ENCODE peak calls at places on chromosomes 13 and 19, in ten cellular contexts. One of them, this sample, is unnamed.

GRCh38 chr13:44903596-44903995 is 85.7 kb downstream of the NUFIP1 start:
- DNase-seq in stomach: peak; percentile 58
- DNase-seq in AG10803: peak; percentile 98
- DNase-seq in progenitor cell of endocrine pancreas: no peak
- DNase-seq in right lobe of liver: no peak
- DNase-seq in ovary: peak; percentile 79
- DNase-seq in thoracic aorta: peak; percentile 22
- DNase-seq in GM23338: no peak
- DNase-seq in foreskin keratinocyte: no peak
- DNase-seq in cardiac muscle cell: peak; percentile 95
- DNase-seq in this sample: no peak

GRCh38 chr19:46616631-46617322 is 8.1 kb downstream of the PTGIR start:
- DNase-seq in stomach: peak; percentile 88
- DNase-seq in AG10803: peak; percentile 73
- DNase-seq in progenitor cell of endocrine pancreas: no peak
- DNase-seq in right lobe of liver: peak; percentile 77
- DNase-seq in ovary: no peak
- DNase-seq in thoracic aorta: no peak
- DNase-seq in GM23338: peak; percentile 89
- DNase-seq in foreskin keratinocyte: no peak
- DNase-seq in cardiac muscle cell: peak; percentile 82
- DNase-seq in this sample: peak; percentile 73

GRCh38 chr13:112903071-112903577 is 65.9 kb upstream of the MCF2L start:
- DNase-seq in stomach: no peak
- DNase-seq in AG10803: no peak
- DNase-seq in progenitor cell of endocrine pancreas: no peak
- DNase-seq in right lobe of liver: no peak
- DNase-seq in ovary: no peak
- DNase-seq in thoracic aorta: no peak
- DNase-seq in GM23338: no peak
- DNase-seq in foreskin keratinocyte: no peak
- DNase-seq in cardiac muscle cell: no peak
- DNase-seq in this sample: no peak

GRCh38 chr13:54614729-54615128 is 1586.1 kb downstream of the OLFM4 start:
- DNase-seq in stomach: no peak
- DNase-seq in AG10803: no peak
- DNase-seq in progenitor cell of endocrine pancreas: no peak
- DNase-seq in right lobe of liver: no peak
- DNase-seq in ovary: no peak
- DNase-seq in thoracic aorta: no peak
- DNase-seq in GM23338: no peak
- DNase-seq in foreskin keratinocyte: no peak
- DNase-seq in cardiac muscle cell: no peak
- DNase-seq in this sample: peak; percentile 11

GRCh38 chr19:5141278-5141925 is 172.5 kb downstream of the KDM4B start:
- DNase-seq in stomach: no peak
- DNase-seq in AG10803: no peak
- DNase-seq in progenitor cell of endocrine pancreas: no peak
- DNase-seq in right lobe of liver: peak; percentile 17
- DNase-seq in ovary: no peak
- DNase-seq in thoracic aorta: no peak
- DNase-seq in GM23338: no peak
- DNase-seq in foreskin keratinocyte: no peak
- DNase-seq in cardiac muscle cell: peak; percentile 50
- DNase-seq in this sample: no peak

GRCh38 chr19:17001603-17002183 is 24.9 kb downstream of the CPAMD8 start:
- DNase-seq in stomach: no peak
- DNase-seq in AG10803: no peak
- DNase-seq in progenitor cell of endocrine pancreas: no peak
- DNase-seq in right lobe of liver: no peak
- DNase-seq in ovary: no peak
- DNase-seq in thoracic aorta: no peak
- DNase-seq in GM23338: peak; percentile 66
- DNase-seq in foreskin keratinocyte: no peak
- DNase-seq in cardiac muscle cell: no peak
- DNase-seq in this sample: no peak

GRCh38 chr13:102903659-102904407 is 58.0 kb downstream of the ERCC5 start:
- DNase-seq in stomach: no peak
- DNase-seq in AG10803: peak; percentile 12
- DNase-seq in progenitor cell of endocrine pancreas: no peak
- DNase-seq in right lobe of liver: no peak
- DNase-seq in ovary: no peak
- DNase-seq in thoracic aorta: no peak
- DNase-seq in GM23338: peak; percentile 56
- DNase-seq in foreskin keratinocyte: no peak
- DNase-seq in cardiac muscle cell: peak; percentile 32
- DNase-seq in this sample: no peak

GRCh38 chr13:70203661-70204229 is 95.5 kb upstream of the KLHL1 start:
- DNase-seq in stomach: no peak
- DNase-seq in AG10803: no peak
- DNase-seq in progenitor cell of endocrine pancreas: no peak
- DNase-seq in right lobe of liver: no peak
- DNase-seq in ovary: no peak
- DNase-seq in thoracic aorta: no peak
- DNase-seq in GM23338: peak; percentile 45
- DNase-seq in foreskin keratinocyte: no peak
- DNase-seq in cardiac muscle cell: no peak
- DNase-seq in this sample: peak; percentile 4

GRCh38 chr13:109500146-109500773 is 286.1 kb downstream of the IRS2 start:
- DNase-seq in stomach: no peak
- DNase-seq in AG10803: no peak
- DNase-seq in progenitor cell of endocrine pancreas: no peak
- DNase-seq in right lobe of liver: no peak
- DNase-seq in ovary: peak; percentile 30
- DNase-seq in thoracic aorta: no peak
- DNase-seq in GM23338: peak; percentile 41
- DNase-seq in foreskin keratinocyte: no peak
- DNase-seq in cardiac muscle cell: peak; percentile 31
- DNase-seq in this sample: peak; percentile 38

GRCh38 chr13:101454767-101455166 is 2.3 kb downstream of the ITGBL1 start:
- DNase-seq in stomach: no peak
- DNase-seq in AG10803: peak; percentile 39
- DNase-seq in progenitor cell of endocrine pancreas: no peak
- DNase-seq in right lobe of liver: no peak
- DNase-seq in ovary: no peak
- DNase-seq in thoracic aorta: no peak
- DNase-seq in GM23338: no peak
- DNase-seq in foreskin keratinocyte: peak; percentile 54
- DNase-seq in cardiac muscle cell: peak; percentile 3
- DNase-seq in this sample: no peak

GRCh38 chr13:114146629-114147028 is 14.2 kb upstream of the RASA3 start:
- DNase-seq in stomach: no peak
- DNase-seq in AG10803: no peak
- DNase-seq in progenitor cell of endocrine pancreas: no peak
- DNase-seq in right lobe of liver: no peak
- DNase-seq in ovary: no peak
- DNase-seq in thoracic aorta: no peak
- DNase-seq in GM23338: peak; percentile 62
- DNase-seq in foreskin keratinocyte: no peak
- DNase-seq in cardiac muscle cell: no peak
- DNase-seq in this sample: no peak
- TF ChIP-seq CTCF in stomach: no peak
- TF ChIP-seq CTCF in AG10803: peak; percentile 19
- TF ChIP-seq CTCF in progenitor cell of endocrine pancreas: peak; percentile 38
- TF ChIP-seq CTCF in right lobe of liver: no peak
- TF ChIP-seq CTCF in ovary: no peak
- TF ChIP-seq CTCF in thoracic aorta: no peak
- TF ChIP-seq CTCF in GM23338: peak; percentile 52
- TF ChIP-seq CTCF in foreskin keratinocyte: no peak
- TF ChIP-seq CTCF in cardiac muscle cell: peak; percentile 36
- TF ChIP-seq CTCF in this sample: peak; percentile 24

DNA sequence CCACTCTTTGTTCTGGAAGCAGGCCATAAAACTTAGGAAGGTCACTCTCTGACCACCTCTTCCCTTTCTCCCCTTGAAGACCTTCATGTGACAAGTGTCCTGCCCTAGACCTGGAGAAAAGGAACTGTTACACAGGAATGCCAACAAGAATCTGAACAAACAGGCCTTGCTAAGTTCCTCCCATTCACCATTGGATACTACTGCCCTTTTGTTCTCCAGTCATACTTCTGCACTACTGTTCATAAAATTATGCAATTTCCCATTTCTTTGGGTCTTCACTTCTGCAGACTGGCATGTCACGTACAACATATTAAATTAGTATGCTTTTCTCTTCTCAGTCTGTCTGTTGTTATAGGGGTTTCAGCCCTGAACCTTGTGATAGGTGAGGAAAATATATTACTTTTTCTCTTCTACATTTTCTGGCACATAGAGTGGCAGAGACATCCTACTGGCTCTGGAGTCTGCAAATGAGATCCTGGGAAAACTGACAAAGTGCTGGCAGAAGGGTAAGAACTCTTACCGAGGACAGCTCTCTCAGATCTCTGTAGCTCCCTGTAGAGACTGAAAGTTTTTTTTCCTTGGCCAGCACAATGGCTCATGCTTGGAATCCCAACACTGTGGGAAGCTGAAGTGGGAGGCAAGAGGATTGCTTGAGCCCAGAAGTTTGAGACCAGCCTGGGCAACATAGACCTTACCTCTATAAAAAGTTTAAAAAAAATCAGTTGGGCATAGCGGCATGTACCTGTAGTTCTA is 87.6 kb upstream of the SPRY2 start:
- DNase-seq in stomach: no peak
- DNase-seq in AG10803: no peak
- DNase-seq in progenitor cell of endocrine pancreas: no peak
- DNase-seq in right lobe of liver: no peak
- DNase-seq in ovary: no peak
- DNase-seq in thoracic aorta: no peak
- DNase-seq in GM23338: no peak
- DNase-seq in foreskin keratinocyte: no peak
- DNase-seq in cardiac muscle cell: no peak
- DNase-seq in this sample: no peak
- TF ChIP-seq CTCF in stomach: no peak
- TF ChIP-seq CTCF in AG10803: no peak
- TF ChIP-seq CTCF in progenitor cell of endocrine pancreas: no peak
- TF ChIP-seq CTCF in right lobe of liver: no peak
- TF ChIP-seq CTCF in ovary: no peak
- TF ChIP-seq CTCF in thoracic aorta: no peak
- TF ChIP-seq CTCF in GM23338: no peak
- TF ChIP-seq CTCF in foreskin keratinocyte: no peak
- TF ChIP-seq CTCF in cardiac muscle cell: no peak
- TF ChIP-seq CTCF in this sample: no peak

GRCh38 chr19:14553939-14554243 is 18.0 kb downstream of the NDUFB7 start:
- DNase-seq in stomach: no peak
- DNase-seq in AG10803: no peak
- DNase-seq in progenitor cell of endocrine pancreas: no peak
- DNase-seq in right lobe of liver: no peak
- DNase-seq in ovary: no peak
- DNase-seq in thoracic aorta: no peak
- DNase-seq in GM23338: no peak
- DNase-seq in foreskin keratinocyte: no peak
- DNase-seq in cardiac muscle cell: no peak
- DNase-seq in this sample: no peak

GRCh38 chr19:14556662-14557188 is 15.1 kb downstream of the NDUFB7 start:
- DNase-seq in stomach: peak; percentile 78
- DNase-seq in AG10803: peak; percentile 79
- DNase-seq in progenitor cell of endocrine pancreas: peak; percentile 61
- DNase-seq in right lobe of liver: peak; percentile 85
- DNase-seq in ovary: peak; percentile 41
- DNase-seq in thoracic aorta: no peak
- DNase-seq in GM23338: peak; percentile 93
- DNase-seq in foreskin keratinocyte: no peak
- DNase-seq in cardiac muscle cell: peak; percentile 87
- DNase-seq in this sample: peak; percentile 82

GRCh38 chr19:14553042-14553938 is 18.6 kb downstream of the NDUFB7 start:
- DNase-seq in stomach: no peak
- DNase-seq in AG10803: no peak
- DNase-seq in progenitor cell of endocrine pancreas: no peak
- DNase-seq in right lobe of liver: no peak
- DNase-seq in ovary: no peak
- DNase-seq in thoracic aorta: no peak
- DNase-seq in GM23338: no peak
- DNase-seq in foreskin keratinocyte: no peak
- DNase-seq in cardiac muscle cell: no peak
- DNase-seq in this sample: no peak

GRCh38 chr19:14555918-14556661 is 15.8 kb downstream of the NDUFB7 start:
- DNase-seq in stomach: no peak
- DNase-seq in AG10803: no peak
- DNase-seq in progenitor cell of endocrine pancreas: no peak
- DNase-seq in right lobe of liver: no peak
- DNase-seq in ovary: no peak
- DNase-seq in thoracic aorta: no peak
- DNase-seq in GM23338: no peak
- DNase-seq in foreskin keratinocyte: no peak
- DNase-seq in cardiac muscle cell: peak; percentile 12
- DNase-seq in this sample: no peak

DNA sequence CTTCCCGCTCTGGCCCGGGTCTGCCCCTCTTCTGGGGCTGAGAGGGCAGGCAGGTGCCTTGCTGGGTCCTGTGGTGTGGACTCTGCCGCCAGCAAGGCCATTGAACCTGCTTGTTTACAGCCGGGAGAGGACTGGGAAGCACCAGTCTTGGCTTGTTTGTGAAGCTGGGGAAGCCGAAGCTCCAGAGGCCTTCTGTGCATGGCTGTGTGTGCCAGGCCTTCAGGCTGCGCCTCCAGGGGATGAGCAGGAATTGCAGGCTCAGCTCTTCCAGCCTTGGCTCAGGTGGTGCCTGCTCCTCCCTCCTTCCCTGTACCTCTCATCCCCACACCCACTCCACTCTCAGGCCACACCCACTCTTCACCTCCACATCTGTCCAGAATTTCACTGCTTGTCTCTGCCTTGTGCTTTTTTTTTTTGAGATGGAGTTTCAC is 17.5 kb downstream of the NDUFB7 start:
- DNase-seq in stomach: no peak
- DNase-seq in AG10803: no peak
- DNase-seq in progenitor cell of endocrine pancreas: no peak
- DNase-seq in right lobe of liver: peak; percentile 73
- DNase-seq in ovary: no peak
- DNase-seq in thoracic aorta: no peak
- DNase-seq in GM23338: peak; percentile 55
- DNase-seq in foreskin keratinocyte: peak; percentile 69
- DNase-seq in cardiac muscle cell: no peak
- DNase-seq in this sample: no peak
- TF ChIP-seq CTCF in stomach: no peak
- TF ChIP-seq CTCF in AG10803: no peak
- TF ChIP-seq CTCF in progenitor cell of endocrine pancreas: no peak
- TF ChIP-seq CTCF in right lobe of liver: peak; percentile 29
- TF ChIP-seq CTCF in ovary: no peak
- TF ChIP-seq CTCF in thoracic aorta: no peak
- TF ChIP-seq CTCF in GM23338: no peak
- TF ChIP-seq CTCF in foreskin keratinocyte: peak; percentile 52
- TF ChIP-seq CTCF in cardiac muscle cell: no peak
- TF ChIP-seq CTCF in this sample: no peak

DNA sequence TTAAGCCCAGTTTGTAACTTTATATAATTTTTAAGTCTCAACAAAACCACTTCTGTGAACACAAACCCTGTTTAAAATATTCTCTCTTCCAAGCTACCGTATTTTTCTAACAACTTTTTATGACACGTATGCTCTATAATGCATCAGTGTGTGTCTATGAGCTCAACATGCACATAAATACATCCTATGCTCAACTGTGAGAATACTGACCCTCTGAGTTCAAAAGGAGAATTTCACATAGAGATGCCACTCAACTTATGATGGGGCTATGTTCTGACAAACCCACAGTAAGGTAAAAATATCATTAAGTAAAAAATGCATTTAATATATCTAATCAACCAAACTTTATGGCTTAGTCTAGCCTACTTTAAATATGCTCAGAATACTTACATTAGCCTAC is 1139.7 kb upstream of the SPRY2 start:
- DNase-seq in stomach: no peak
- DNase-seq in AG10803: no peak
- DNase-seq in progenitor cell of endocrine pancreas: no peak
- DNase-seq in right lobe of liver: no peak
- DNase-seq in ovary: no peak
- DNase-seq in thoracic aorta: no peak
- DNase-seq in GM23338: no peak
- DNase-seq in foreskin keratinocyte: no peak
- DNase-seq in cardiac muscle cell: no peak
- DNase-seq in this sample: no peak
- TF ChIP-seq CTCF in stomach: no peak
- TF ChIP-seq CTCF in AG10803: no peak
- TF ChIP-seq CTCF in progenitor cell of endocrine pancreas: peak; percentile 32
- TF ChIP-seq CTCF in right lobe of liver: no peak
- TF ChIP-seq CTCF in ovary: no peak
- TF ChIP-seq CTCF in thoracic aorta: no peak
- TF ChIP-seq CTCF in GM23338: no peak
- TF ChIP-seq CTCF in foreskin keratinocyte: peak; percentile 30
- TF ChIP-seq CTCF in cardiac muscle cell: no peak
- TF ChIP-seq CTCF in this sample: no peak